ENCODE peak calls at places on chromosomes 12 and 14, in four cellular contexts. One of them, this sample, is unnamed.

GRCh38 chr14:106436310-106436905 is 910.0 kb downstream of the TMEM121 start:
- DNase-seq in RCC 7860: no peak
- DNase-seq in COR-L47: peak; percentile 66
- DNase-seq in PC-3: no peak
- DNase-seq in this sample: no peak

GRCh38 chr12:42407306-42407705 is 81.3 kb downstream of the PPHLN1 start:
- DNase-seq in PC-3: peak; percentile 13
- DNase-seq in RCC 7860: no peak
- DNase-seq in COR-L47: no peak
- DNase-seq in this sample: no peak

GRCh38 chr12:104585448-104586055 is 128.8 kb downstream of the CHST11 start:
- DNase-seq in COR-L47: no peak
- DNase-seq in PC-3: no peak
- DNase-seq in RCC 7860: no peak
- DNase-seq in this sample: no peak

GRCh38 chr14:66405158-66405557 is 81.0 kb upstream of the CCDC196 start:
- DNase-seq in RCC 7860: peak; percentile 4
- DNase-seq in COR-L47: no peak
- DNase-seq in PC-3: peak; percentile 12
- DNase-seq in this sample: no peak

GRCh38 chr14:81031488-81031887 is 76.1 kb downstream of the TSHR start:
- DNase-seq in COR-L47: no peak
- DNase-seq in RCC 7860: no peak
- DNase-seq in PC-3: no peak
- DNase-seq in this sample: no peak

GRCh38 chr12:22257100-22257499 is 77.4 kb downstream of the ST8SIA1 start:
- DNase-seq in RCC 7860: no peak
- DNase-seq in COR-L47: no peak
- DNase-seq in PC-3: no peak
- DNase-seq in this sample: no peak

GRCh38 chr12:118853634-118854033 is 127.7 kb upstream of the SRRM4 start:
- DNase-seq in PC-3: no peak
- DNase-seq in RCC 7860: no peak
- DNase-seq in COR-L47: no peak
- DNase-seq in this sample: no peak

GRCh38 chr12:118409834-118410233 is 33.5 kb downstream of the SUDS3 start:
- DNase-seq in PC-3: no peak
- DNase-seq in COR-L47: no peak
- DNase-seq in RCC 7860: no peak
- DNase-seq in this sample: no peak

GRCh38 chr14:65656554-65656953 is 244.0 kb downstream of the FUT8 start:
- DNase-seq in RCC 7860: no peak
- DNase-seq in PC-3: no peak
- DNase-seq in COR-L47: no peak
- DNase-seq in this sample: no peak

GRCh38 chr12:28710882-28711281 is 438.2 kb upstream of the FAR2 start:
- DNase-seq in RCC 7860: peak; percentile 44
- DNase-seq in COR-L47: no peak
- DNase-seq in PC-3: peak; percentile 98
- DNase-seq in this sample: peak; percentile 79

GRCh38 chr14:62098357-62098756 is 336.1 kb downstream of the SNAPC1 start:
- DNase-seq in COR-L47: no peak
- DNase-seq in RCC 7860: no peak
- DNase-seq in PC-3: no peak
- DNase-seq in this sample: no peak

GRCh38 chr12:87661770-87662402 is 367.3 kb downstream of the C12orf50 start:
- DNase-seq in RCC 7860: peak; percentile 8
- DNase-seq in PC-3: peak; percentile 17
- DNase-seq in COR-L47: peak; percentile 19
- DNase-seq in this sample: no peak

GRCh38 chr12:89370850-89371249 is 18.5 kb upstream of the DUSP6 start:
- DNase-seq in PC-3: peak; percentile 96
- DNase-seq in COR-L47: no peak
- DNase-seq in RCC 7860: peak; percentile 66
- DNase-seq in this sample: no peak

GRCh38 chr12:12083688-12084087 is 12.9 kb downstream of the BCL2L14 start:
- DNase-seq in PC-3: no peak
- DNase-seq in RCC 7860: no peak
- DNase-seq in COR-L47: no peak
- DNase-seq in this sample: no peak

GRCh38 chr12:100574262-100575074 is 984 bp downstream of the GAS2L3 start:
- DNase-seq in PC-3: peak; percentile 35
- DNase-seq in COR-L47: peak; percentile 3
- DNase-seq in RCC 7860: peak; percentile 31
- DNase-seq in this sample: no peak

GRCh38 chr12:94157891-94158495 is 9.6 kb downstream of the PLXNC1 start:
- DNase-seq in RCC 7860: no peak
- DNase-seq in COR-L47: peak; percentile 65
- DNase-seq in PC-3: no peak
- DNase-seq in this sample: no peak

GRCh38 chr12:107645630-107646333 is 39.8 kb upstream of the PWP1 start:
- DNase-seq in COR-L47: peak; percentile 73
- DNase-seq in RCC 7860: no peak
- DNase-seq in PC-3: no peak
- DNase-seq in this sample: no peak

GRCh38 chr12:26647091-26647490 is 185.9 kb downstream of the ITPR2 start:
- DNase-seq in COR-L47: no peak
- DNase-seq in RCC 7860: peak; percentile 65
- DNase-seq in PC-3: no peak
- DNase-seq in this sample: no peak

GRCh38 chr12:124581299-124581698 is 13.9 kb upstream of the NCOR2 start:
- DNase-seq in RCC 7860: peak; percentile 58
- DNase-seq in PC-3: peak; percentile 67
- DNase-seq in COR-L47: no peak
- DNase-seq in this sample: no peak

GRCh38 chr14:24416932-24417619 is 12.4 kb downstream of the CBLN3 start:
- DNase-seq in COR-L47: no peak
- DNase-seq in RCC 7860: no peak
- DNase-seq in PC-3: no peak
- DNase-seq in this sample: no peak

GRCh38 chr14:103273847-103274615 is 60.0 kb upstream of the EIF5 start:
- DNase-seq in COR-L47: no peak
- DNase-seq in RCC 7860: no peak
- DNase-seq in PC-3: no peak
- DNase-seq in this sample: no peak

GRCh38 chr12:25529738-25530137 is 23.3 kb downstream of the LMNTD1 start:
- DNase-seq in COR-L47: no peak
- DNase-seq in RCC 7860: peak; percentile 8
- DNase-seq in PC-3: peak; percentile 33
- DNase-seq in this sample: no peak

GRCh38 chr12:119681139-119681538 is 13.2 kb downstream of the PRKAB1 start:
- DNase-seq in PC-3: no peak
- DNase-seq in RCC 7860: no peak
- DNase-seq in COR-L47: no peak
- DNase-seq in this sample: no peak

GRCh38 chr12:89181271-89181920 is 170.9 kb downstream of the DUSP6 start:
- DNase-seq in RCC 7860: no peak
- DNase-seq in PC-3: peak; percentile 88
- DNase-seq in COR-L47: no peak
- DNase-seq in this sample: no peak

GRCh38 chr12:32379213-32379612 is 20.1 kb upstream of the FGD4 start:
- DNase-seq in PC-3: no peak
- DNase-seq in RCC 7860: no peak
- DNase-seq in COR-L47: no peak
- DNase-seq in this sample: no peak

GRCh38 chr12:4271433-4272013 is 2.0 kb upstream of the CCND2 start:
- DNase-seq in COR-L47: no peak
- DNase-seq in RCC 7860: no peak
- DNase-seq in PC-3: no peak
- DNase-seq in this sample: no peak

GRCh38 chr14:89533761-89534160 is 116.7 kb upstream of the FOXN3 start:
- DNase-seq in RCC 7860: no peak
- DNase-seq in PC-3: no peak
- DNase-seq in COR-L47: no peak
- DNase-seq in this sample: no peak

GRCh38 chr12:56461235-56462159 is 6.9 kb upstream of the SPRYD4 start:
- DNase-seq in RCC 7860: peak; percentile 83
- DNase-seq in PC-3: peak; percentile 65
- DNase-seq in COR-L47: no peak
- DNase-seq in this sample: no peak

GRCh38 chr12:50859621-50860020 is 16.9 kb downstream of the TMPRSS12 start:
- DNase-seq in RCC 7860: no peak
- DNase-seq in COR-L47: no peak
- DNase-seq in PC-3: no peak
- DNase-seq in this sample: no peak

GRCh38 chr12:81863406-81863805 is 104.3 kb upstream of the PPFIA2 start:
- DNase-seq in RCC 7860: peak; percentile 53
- DNase-seq in COR-L47: no peak
- DNase-seq in PC-3: no peak
- DNase-seq in this sample: no peak

GRCh38 chr14:100399052-100399849 is 76.1 kb downstream of the SLC25A47 start:
- DNase-seq in RCC 7860: no peak
- DNase-seq in COR-L47: no peak
- DNase-seq in PC-3: no peak
- DNase-seq in this sample: no peak